ENCODE peak calls at places on chromosome 15, in nine cellular contexts. X is right cardiac atrium; M is activated CD8-positive, alpha-beta T cell treated with anti-CD3 and anti-CD28 coated beads, Interleukin-2, amount 10 ng/mL, durations not matched to agents 7 days and 5 days; L is HCT116; T is activated T-cell treated with anti-CD3 and anti-CD28 coated beads, Interleukin-2, amount 50 U/mL, for 4 hours; A is effector memory CD8-positive, alpha-beta T cell; S is mucosa of descending colon; B is heart left ventricle; R is A549. K is an unnamed sample.

GRCh38 chr15:41521614-41522013 is 8.0 kb upstream of the LTK start:
- ATAC-seq in A (no peak), X (no peak), L (no peak), S (no peak), B (no peak), R (no peak), T (no peak), M (no peak), K (no peak)

GRCh38 chr15:78565951-78566774 is 843 bp downstream of the CHRNA5 start:
- ATAC-seq in L (peak), M (peak), S (peak), A (peak), R (peak), T (peak), X (peak), B (no peak), K (peak)

GRCh38 chr15:58401991-58402649 is 29.7 kb upstream of the LIPC start:
- ATAC-seq in T (no peak), R (no peak), X (peak), M (no peak), A (no peak), B (peak), S (peak), L (no peak), K (peak)

GRCh38 chr15:89017370-89018066 is 70.7 kb upstream of the ABHD2 start:
- ATAC-seq in R (peak), M (peak), S (peak), A (peak), L (peak), B (peak), T (peak), X (peak), K (peak)

GRCh38 chr15:58299311-58299850 is 132.4 kb upstream of the LIPC start:
- ATAC-seq in X (peak), B (peak), L (no peak), T (no peak), S (peak), R (no peak), A (no peak), M (no peak), K (peak)

GRCh38 chr15:88077249-88077810 is 179.2 kb downstream of the NTRK3 start:
- ATAC-seq in B (no peak), X (no peak), A (no peak), S (no peak), L (no peak), R (no peak), T (no peak), M (no peak), K (no peak)

GRCh38 chr15:67957435-67958139 is 96.5 kb upstream of the PIAS1 start:
- ATAC-seq in R (no peak), T (no peak), S (no peak), A (no peak), X (no peak), M (no peak), L (no peak), B (peak), K (peak)

GRCh38 chr15:58469432-58470353 is 37.9 kb downstream of the LIPC start:
- ATAC-seq in A (no peak), R (peak), B (peak), S (peak), M (no peak), L (peak), X (peak), T (no peak), K (peak)

GRCh38 chr15:40593588-40594428 is at the start of gene KNL1:
- ATAC-seq in M (peak), S (peak), A (peak), X (peak), B (peak), T (peak), L (peak), R (peak), K (peak)

GRCh38 chr15:71273731-71274447 is 158.6 kb downstream of the THSD4 start:
- ATAC-seq in X (no peak), R (peak), M (no peak), T (no peak), B (peak), S (no peak), L (no peak), A (no peak), K (no peak)

GRCh38 chr15:60326824-60327654 is 70.7 kb downstream of the ANXA2 start:
- ATAC-seq in L (peak), S (peak), A (peak), M (no peak), X (no peak), R (peak), B (no peak), T (no peak), K (peak)

GRCh38 chr15:77533530-77533929 is 99.2 kb downstream of the LINGO1 start:
- ATAC-seq in S (no peak), R (no peak), B (no peak), A (no peak), M (no peak), T (no peak), L (no peak), X (no peak), K (no peak)

GRCh38 chr15:41881550-41881924 is 12.3 kb downstream of the SPTBN5 start:
- ATAC-seq in T (peak), R (no peak), S (peak), M (no peak), B (peak), X (no peak), A (no peak), L (no peak), K (peak)

GRCh38 chr15:58724471-58724870 is 25.0 kb downstream of the ADAM10 start:
- ATAC-seq in R (no peak), L (no peak), B (no peak), M (peak), T (peak), S (peak), X (peak), A (peak), K (no peak)

GRCh38 chr15:39804026-39804425 is 21.4 kb upstream of the FSIP1 start:
- ATAC-seq in M (no peak), T (no peak), L (no peak), A (no peak), R (no peak), X (no peak), S (no peak), B (no peak), K (peak)

GRCh38 chr15:75661041-75661778 is 13.5 kb downstream of the SNX33 start:
- ATAC-seq in A (no peak), S (peak), X (peak), M (no peak), B (peak), T (no peak), L (peak), R (peak), K (peak)

GRCh38 chr15:34759347-34759746 is 4.5 kb upstream of the GJD2 start:
- ATAC-seq in X (no peak), T (no peak), R (no peak), L (no peak), M (no peak), B (no peak), A (no peak), S (no peak), K (no peak)

GRCh38 chr15:52002351-52002750 is 16.7 kb upstream of the MAPK6 start:
- ATAC-seq in R (no peak), B (no peak), S (no peak), X (peak), T (no peak), M (no peak), L (no peak), A (no peak), K (peak)

GRCh38 chr15:63414474-63415201 is 33.0 kb upstream of the CA12 start:
- ATAC-seq in M (no peak), R (no peak), X (no peak), A (no peak), B (no peak), T (peak), S (no peak), L (no peak), K (peak)

GRCh38 chr15:88061452-88061851 is 195.1 kb downstream of the NTRK3 start:
- ATAC-seq in A (no peak), L (no peak), M (no peak), B (no peak), T (no peak), S (no peak), R (no peak), X (no peak), K (no peak)

GRCh38 chr15:24858737-24859601 is 95.8 kb upstream of the SNRPN start:
- ATAC-seq in L (no peak), R (no peak), B (no peak), T (no peak), S (no peak), A (no peak), M (no peak), X (peak), K (no peak)

GRCh38 chr15:92033319-92033718 is 179.8 kb downstream of the SLCO3A1 start:
- ATAC-seq in R (no peak), T (no peak), M (no peak), B (peak), S (no peak), A (no peak), X (no peak), L (no peak), K (no peak)

GRCh38 chr15:76181705-76182107 is 121.9 kb downstream of the TMEM266 start:
- ATAC-seq in S (no peak), B (no peak), M (peak), X (no peak), A (no peak), L (no peak), T (peak), R (no peak), K (no peak)

GRCh38 chr15:41150279-41150678 is 34.2 kb upstream of the INO80 start:
- ATAC-seq in T (no peak), B (no peak), X (no peak), M (no peak), S (no peak), L (no peak), A (no peak), R (no peak), K (no peak)

GRCh38 chr15:48719668-48720067 is 74.2 kb upstream of the FBN1 start:
- ATAC-seq in S (no peak), L (no peak), T (no peak), B (no peak), A (no peak), R (no peak), X (no peak), M (no peak), K (no peak)

GRCh38 chr15:94607176-94607654 is 375.9 kb downstream of the MCTP2 start:
- ATAC-seq in L (no peak), X (peak), B (peak), A (no peak), S (no peak), R (no peak), T (no peak), M (peak), K (no peak)

GRCh38 chr15:59352189-59352588 is 20.5 kb downstream of the MYO1E start:
- ATAC-seq in A (no peak), R (no peak), L (no peak), T (no peak), X (peak), M (no peak), B (no peak), S (no peak), K (no peak)

GRCh38 chr15:48340111-48340510 is 8.9 kb downstream of the DUT start:
- ATAC-seq in M (no peak), L (no peak), X (no peak), R (no peak), T (no peak), S (no peak), A (no peak), B (no peak), K (no peak)

GRCh38 chr15:65081270-65081669 is 4.7 kb downstream of the KBTBD13 start:
- ATAC-seq in A (no peak), B (peak), T (no peak), L (no peak), S (no peak), X (peak), M (no peak), R (no peak), K (no peak)

GRCh38 chr15:72200395-72201237 is 3.0 kb upstream of the GRAMD2A start:
- ATAC-seq in L (no peak), T (no peak), B (no peak), X (no peak), M (no peak), A (no peak), R (no peak), S (no peak), K (no peak)

GRCh38 chr15:101246824-101247745 is 4.8 kb downstream of the CHSY1 start:
- ATAC-seq in X (no peak), R (no peak), T (peak), M (no peak), S (no peak), A (no peak), B (no peak), L (no peak), K (no peak)

K was measured in esophagus mucosa.